ENCODE peak calls at places on chromosomes 3 and 15, in five cellular contexts. Z is neuronal stem cell, E is mesenchymal stem cell, P is trophoblast cell, K is mesendoderm. L is an unnamed sample.

GRCh38 chr3:35784162-35784561 is 144.8 kb downstream of the ARPP21 start:
- DNase-seq in E (no peak), K (no peak), P (no peak), Z (no peak), L (no peak)

GRCh38 chr3:23900744-23901143 is 16.0 kb downstream of the NKIRAS1 start:
- DNase-seq in K (no peak), E (peak; percentile 77), P (peak; percentile 17), Z (no peak), L (no peak)

GRCh38 chr15:36757189-36757814 is 177.9 kb downstream of the CDIN1 start:
- DNase-seq in K (no peak), Z (no peak), P (no peak), E (peak; percentile 22), L (no peak)

GRCh38 chr3:180036678-180037455 is at the start of gene PEX5L:
- DNase-seq in Z (peak; percentile 83), P (peak; percentile 3), E (peak; percentile 39), K (peak; percentile 87), L (peak; percentile 87)

GRCh38 chr15:63048986-63049665 is 6.6 kb downstream of the TPM1 start:
- DNase-seq in E (peak; percentile 58), K (peak; percentile 83), Z (no peak), P (no peak), L (peak; percentile 64)

GRCh38 chr15:56243117-56243773 is 434 bp downstream of the RFX7 start:
- DNase-seq in E (peak; percentile 46), P (no peak), K (peak; percentile 78), Z (peak; percentile 58), L (peak; percentile 71)

GRCh38 chr15:62506217-62506805 is 341.2 kb upstream of the C2CD4B start:
- DNase-seq in E (peak; percentile 65), K (peak; percentile 37), Z (no peak), P (no peak), L (no peak)

GRCh38 chr3:142602630-142603339 is 6.6 kb downstream of the PLS1 start:
- DNase-seq in Z (no peak), P (no peak), K (no peak), E (no peak), L (no peak)

GRCh38 chr3:16547555-16547954 is 34.1 kb upstream of the RFTN1 start:
- DNase-seq in P (no peak), Z (no peak), K (no peak), E (no peak), L (no peak)

GRCh38 chr3:125054436-125055164 is 1.2 kb downstream of the HEG1 start:
- DNase-seq in E (peak; percentile 89), Z (no peak), K (no peak), P (peak; percentile 69), L (no peak)

GRCh38 chr3:169524131-169524530 is 139.4 kb downstream of the MECOM start:
- DNase-seq in P (no peak), E (no peak), Z (no peak), K (no peak), L (no peak)

GRCh38 chr15:78997981-78998499 is 53.2 kb upstream of the CTSH start:
- DNase-seq in P (no peak), Z (no peak), K (no peak), E (no peak), L (no peak)

GRCh38 chr15:69154684-69155083 is 5.8 kb upstream of the GLCE start:
- DNase-seq in E (peak; percentile 61), P (no peak), K (peak; percentile 63), Z (no peak), L (no peak)

GRCh38 chr3:14210843-14211594 is 32.4 kb downstream of the LSM3 start:
- DNase-seq in E (peak; percentile 75), Z (no peak), K (no peak), P (no peak), L (no peak)

GRCh38 chr3:125048282-125048681 is 7.5 kb downstream of the HEG1 start:
- DNase-seq in K (no peak), P (no peak), E (no peak), Z (no peak), L (no peak)

GRCh38 chr3:42179110-42179725 is 86.8 kb downstream of the CCK start:
- DNase-seq in P (peak; percentile 73), K (peak; percentile 93), Z (peak; percentile 48), E (peak; percentile 89), L (peak; percentile 66)

GRCh38 chr3:112297714-112298113 is 3.7 kb upstream of the SLC9C1 start:
- DNase-seq in Z (no peak), P (no peak), K (no peak), E (peak; percentile 13), L (no peak)

GRCh38 chr3:134463676-134464611 is 21.8 kb downstream of the ANAPC13 start:
- DNase-seq in E (peak; percentile 89), P (peak; percentile 84), Z (peak; percentile 94), K (peak; percentile 99), L (peak; percentile 90)

GRCh38 chr3:53318522-53318921 is 28.8 kb downstream of the DCP1A start:
- DNase-seq in P (no peak), Z (no peak), E (no peak), K (no peak), L (no peak)

GRCh38 chr3:154089416-154090115 is 31.6 kb upstream of the ARHGEF26 start:
- DNase-seq in K (peak; percentile 54), P (peak; percentile 61), Z (no peak), E (no peak), L (no peak)

GRCh38 chr15:64532515-64532914 is 72.1 kb downstream of the ZNF609 start:
- DNase-seq in Z (no peak), E (no peak), K (no peak), P (no peak), L (no peak)

GRCh38 chr3:139541156-139541897 is 1.8 kb upstream of the RBP1 start:
- DNase-seq in E (no peak), P (no peak), Z (no peak), K (no peak), L (no peak)

GRCh38 chr3:60674870-60675269 is 576.4 kb downstream of the FHIT start:
- DNase-seq in K (no peak), P (peak; percentile 54), Z (no peak), E (no peak), L (no peak)

GRCh38 chr3:186931487-186932280 is 1.4 kb downstream of the ST6GAL1 start:
- DNase-seq in P (no peak), E (peak; percentile 49), Z (no peak), K (peak; percentile 91), L (peak; percentile 64)

GRCh38 chr15:96321422-96322391 is 8.8 kb upstream of the NR2F2 start:
- DNase-seq in E (peak; percentile 53), P (no peak), K (peak; percentile 21), Z (peak; percentile 44), L (peak; percentile 45)

DNA sequence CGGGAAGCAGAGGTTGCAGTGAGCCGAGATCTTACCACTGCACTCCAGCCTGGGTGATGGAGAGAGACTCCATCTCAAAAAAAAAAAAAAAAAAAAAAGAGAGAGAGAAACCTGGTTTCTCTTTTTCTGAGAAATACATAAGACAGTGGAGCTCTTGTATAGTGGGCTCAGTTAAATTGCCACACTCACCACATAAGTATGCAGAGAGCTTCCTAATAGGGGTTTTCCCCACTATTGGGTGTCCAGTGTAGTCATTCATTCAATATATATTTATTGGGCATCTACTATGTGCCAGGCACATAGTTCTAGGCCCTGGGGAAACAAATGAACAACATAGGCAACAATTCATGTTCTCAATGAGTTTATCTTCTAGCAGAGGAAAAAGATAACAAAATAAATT is 48.9 kb upstream of the FMN1 start:
- DNase-seq in Z (no peak), P (no peak), E (peak; percentile 64), K (no peak), L (no peak)
- H3K23ac ChIP-seq in Z (no peak overlapping the region), P (no peak overlapping the region), E (no peak overlapping the region), K (no peak overlapping the region), L (no peak overlapping the region)

GRCh38 chr15:74422370-74422722 is 11.4 kb downstream of the SEMA7A start:
- DNase-seq in E (no peak), K (no peak), P (no peak), Z (no peak), L (no peak)

GRCh38 chr15:74422723-74423442 is 10.9 kb downstream of the SEMA7A start:
- DNase-seq in P (peak; percentile 99), K (peak; percentile 91), Z (no peak), E (peak; percentile 38), L (peak; percentile 62)

GRCh38 chr15:74424901-74425528 is 8.7 kb downstream of the SEMA7A start:
- DNase-seq in E (no peak), Z (no peak), P (no peak), K (no peak), L (no peak)

GRCh38 chr15:74425634-74426033 is 8.1 kb downstream of the SEMA7A start:
- DNase-seq in K (no peak), E (no peak), Z (no peak), P (no peak), L (no peak)

GRCh38 chr15:74423443-74424257 is 10.1 kb downstream of the SEMA7A start:
- DNase-seq in Z (no peak), K (no peak), P (peak; percentile 78), E (no peak), L (no peak)
- H4K8ac ChIP-seq in Z (no peak overlapping the region), K (no peak overlapping the region), P (no peak overlapping the region), E (no peak overlapping the region), L (no peak overlapping the region)

GRCh38 chr3:105527949-105528348 is 161.2 kb downstream of the ALCAM start:
- DNase-seq in K (no peak), E (no peak), P (no peak), Z (no peak), L (no peak)

GRCh38 chr3:105523496-105523895 is 156.8 kb downstream of the ALCAM start:
- DNase-seq in Z (no peak), P (no peak), E (no peak), K (no peak), L (no peak)

GRCh38 chr3:105526349-105527111 is 159.8 kb downstream of the ALCAM start:
- DNase-seq in Z (no peak), P (no peak), E (peak; percentile 35), K (no peak), L (no peak)

GRCh38 chr3:105528956-105529355 is 162.2 kb downstream of the ALCAM start:
- DNase-seq in Z (no peak), E (no peak), P (no peak), K (no peak), L (no peak)

GRCh38 chr3:105527538-105527937 is 160.8 kb downstream of the ALCAM start:
- DNase-seq in Z (no peak), P (no peak), K (no peak), E (no peak), L (no peak)
- H3K23ac ChIP-seq in Z (no peak overlapping the region), P (no peak overlapping the region), K (no peak overlapping the region), E (no peak overlapping the region), L (no peak overlapping the region)

GRCh38 chr3:37987315-37987697 is 3.3 kb upstream of the VILL start:
- DNase-seq in P (no peak), E (no peak), K (no peak), Z (no peak), L (no peak)

GRCh38 chr3:37988931-37989525 is 1.6 kb upstream of the VILL start:
- DNase-seq in P (no peak), K (no peak), Z (no peak), E (no peak), L (no peak)

GRCh38 chr3:37985637-37986320 is 4.8 kb upstream of the VILL start:
- DNase-seq in E (no peak), K (no peak), P (no peak), Z (no peak), L (no peak)

GRCh38 chr3:37986479-37987314 is 3.9 kb upstream of the VILL start:
- DNase-seq in P (no peak), Z (no peak), E (no peak), K (peak; percentile 63), L (no peak)

DNA sequence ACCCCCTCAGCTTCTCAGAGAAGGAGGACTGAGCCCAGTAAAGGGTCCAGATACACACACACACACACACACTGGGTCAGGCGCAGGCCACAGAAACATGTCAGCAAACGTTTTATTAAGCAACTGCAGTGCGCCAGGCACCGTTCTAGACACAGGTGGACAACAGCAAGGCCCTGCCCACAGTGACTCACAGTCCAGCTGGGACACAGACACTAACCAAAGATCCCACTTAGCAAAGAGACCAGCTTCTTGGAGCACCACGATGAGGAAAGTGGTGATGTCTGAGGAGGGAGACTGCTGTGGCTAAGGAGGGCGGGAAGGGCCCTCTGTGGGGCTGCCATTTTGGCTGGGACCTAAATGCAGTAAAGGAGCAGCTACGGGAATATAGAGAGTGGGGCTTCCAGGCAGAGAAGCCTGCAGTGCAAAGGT is 2.8 kb upstream of the VILL start:
- DNase-seq in Z (no peak), P (no peak), E (peak; percentile 34), K (no peak), L (no peak)
- H4K8ac ChIP-seq in Z (no peak overlapping the region), P (no peak overlapping the region), E (no peak overlapping the region), K (no peak overlapping the region), L (no peak overlapping the region)